ENCODE peak calls at places on chromosomes 12 and 14, in four cellular contexts. H is K562, M is GM12878, O is HL-60. C is an unnamed sample.

GRCh38 chr14:96905825-96906224 is 108.6 kb downstream of the VRK1 start:
- DNase-seq in H (no peak), M (no peak), O (peak), C (no peak)

GRCh38 chr12:5390174-5390799 is 41.6 kb upstream of the NTF3 start:
- DNase-seq in H (no peak), M (no peak), O (no peak), C (no peak)

GRCh38 chr14:74507796-74508195 is 14.2 kb downstream of the ISCA2 start:
- DNase-seq in H (no peak), M (no peak), O (no peak), C (no peak)

GRCh38 chr12:12265571-12266388 is 1.1 kb downstream of the LRP6 start:
- DNase-seq in H (peak), M (no peak), O (no peak), C (no peak)

GRCh38 chr14:26960049-26960688 is 362.3 kb upstream of the NOVA1 start:
- DNase-seq in H (no peak), M (no peak), O (no peak), C (no peak)

GRCh38 chr12:58629376-58629775 is 290.9 kb downstream of the LRIG3 start:
- DNase-seq in H (no peak), M (no peak), O (no peak), C (no peak)

GRCh38 chr12:109596418-109597244 is 23.0 kb downstream of the MVK start:
- DNase-seq in H (no peak), M (no peak), O (no peak), C (no peak)

GRCh38 chr12:69720748-69721147 is 17.9 kb upstream of the RAB3IP start:
- DNase-seq in H (no peak), M (no peak), O (no peak), C (no peak)

GRCh38 chr12:58341791-58342190 is 400.4 kb downstream of the ATP23 start:
- DNase-seq in H (no peak), M (no peak), O (no peak), C (no peak)

GRCh38 chr12:1630081-1630826 is 1.2 kb downstream of the WNT5B start:
- DNase-seq in H (no peak), M (no peak), O (no peak), C (peak)

GRCh38 chr12:19435831-19436497 is 3.3 kb upstream of the AEBP2 start:
- DNase-seq in H (no peak), M (no peak), O (no peak), C (no peak)

DNA sequence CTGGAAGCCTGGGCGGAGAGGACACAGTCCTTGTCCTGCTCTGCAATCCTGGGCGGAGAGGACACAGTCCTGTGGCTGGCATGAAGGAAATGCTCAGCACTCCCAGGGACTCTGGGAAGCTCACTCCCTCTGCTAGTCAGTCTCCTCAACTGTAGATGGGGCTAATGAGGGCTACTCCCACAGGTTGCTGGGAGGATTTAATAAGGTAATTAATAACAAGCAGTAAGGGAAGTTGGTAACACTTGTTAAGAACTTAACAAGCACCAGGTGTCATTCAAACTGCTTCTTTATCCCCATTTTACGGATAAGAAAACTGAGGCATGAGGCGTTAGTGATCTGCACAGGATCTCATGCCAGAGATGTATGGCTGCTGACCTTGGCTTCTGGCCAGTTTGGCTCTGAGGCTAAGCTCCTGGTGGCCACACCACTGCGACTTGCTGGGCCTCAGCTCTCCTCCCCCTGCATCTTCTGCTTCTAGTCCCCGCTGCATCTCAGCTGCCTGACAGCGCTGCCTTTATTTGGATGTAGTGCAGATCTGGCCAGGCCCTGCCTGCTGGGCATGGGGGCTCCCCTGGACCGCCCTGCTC is 54.1 kb upstream of the BEGAIN start:
- DNase-seq in H (no peak), M (no peak), O (no peak), C (no peak)
- TF ChIP-seq SPI1 in H (no peak), M (no peak), O (no peak), C (no peak)

GRCh38 chr14:99602788-99603415 is 1.1 kb downstream of the CCDC85C start:
- DNase-seq in H (no peak), M (no peak), O (no peak), C (no peak)
- TF ChIP-seq SPI1 in H (no peak), M (no peak), O (no peak), C (no peak)

GRCh38 chr12:68435816-68436215 is 103.7 kb upstream of the MDM1 start:
- DNase-seq in H (no peak), M (no peak), O (no peak), C (no peak)
- TF ChIP-seq SPI1 in H (no peak), M (no peak), O (no peak), C (no peak)

DNA sequence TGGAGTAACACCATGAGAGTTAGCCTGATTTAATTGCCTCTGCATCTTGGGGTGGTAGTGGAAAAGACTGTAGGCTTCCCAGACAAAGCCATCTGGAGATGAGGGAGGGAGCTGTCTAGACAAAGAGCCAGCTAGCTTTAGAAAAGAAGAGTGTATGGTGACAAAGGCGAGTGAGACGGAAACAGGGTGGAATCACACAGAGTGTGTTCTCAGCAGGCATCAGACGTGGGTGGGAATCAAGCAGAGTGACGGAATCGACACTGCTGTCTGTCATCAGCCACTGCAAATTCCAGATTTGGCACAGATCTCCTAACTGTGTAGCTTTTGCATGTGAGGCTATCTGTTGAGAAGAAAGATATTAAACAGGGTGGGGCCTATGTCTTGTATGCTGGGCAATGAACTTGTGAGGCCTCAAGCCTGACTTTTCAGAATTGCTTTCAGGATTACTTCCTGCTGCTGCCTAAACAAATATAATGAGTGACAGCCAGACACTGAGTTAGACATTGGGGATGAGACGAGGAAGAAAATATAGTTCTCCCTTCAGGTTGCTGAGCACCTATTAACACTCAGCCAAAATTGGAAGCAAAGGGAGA is 236.5 kb upstream of the GRIP1 start:
- DNase-seq in H (no peak), M (no peak), O (no peak), C (no peak)
- TF ChIP-seq SPI1 in H (no peak), M (no peak), O (no peak), C (no peak)

C was measured in GM12891.